ENCODE peak calls at places on chromosomes 3 and 15, in four cellular contexts. One of them, this sample, is unnamed.

GRCh38 chr15:97761124-97761523 is 199.4 kb upstream of the ARRDC4 start:
- DNase-seq in HL-60: no peak
- DNase-seq in K562: no peak
- DNase-seq in GM12878: no peak
- DNase-seq in this sample: no peak

GRCh38 chr15:99606646-99607045 is 40.9 kb downstream of the MEF2A start:
- DNase-seq in HL-60: no peak
- DNase-seq in K562: no peak
- DNase-seq in GM12878: no peak
- DNase-seq in this sample: no peak

GRCh38 chr15:33910741-33911140 is 57.6 kb upstream of the CHRM5 start:
- DNase-seq in HL-60: no peak
- DNase-seq in K562: no peak
- DNase-seq in GM12878: no peak
- DNase-seq in this sample: no peak

GRCh38 chr3:169787791-169788190 is 14.6 kb downstream of the MYNN start:
- DNase-seq in HL-60: no peak
- DNase-seq in K562: no peak
- DNase-seq in GM12878: no peak
- DNase-seq in this sample: no peak

GRCh38 chr15:32036972-32037371 is 6.7 kb downstream of the CHRNA7 start:
- DNase-seq in HL-60: no peak
- DNase-seq in K562: no peak
- DNase-seq in GM12878: no peak
- DNase-seq in this sample: no peak

GRCh38 chr3:128123538-128124368 is at the start of gene RUVBL1:
- DNase-seq in HL-60: peak; percentile 99
- DNase-seq in K562: peak; percentile 96
- DNase-seq in GM12878: peak; percentile 91
- DNase-seq in this sample: peak; percentile 94

GRCh38 chr3:40160933-40161332 is 148.6 kb upstream of the EIF1B start:
- DNase-seq in HL-60: no peak
- DNase-seq in K562: no peak
- DNase-seq in GM12878: no peak
- DNase-seq in this sample: no peak

GRCh38 chr3:53668872-53669271 is 174.5 kb downstream of the CACNA1D start:
- DNase-seq in HL-60: no peak
- DNase-seq in K562: peak; percentile 7
- DNase-seq in GM12878: no peak
- DNase-seq in this sample: no peak

GRCh38 chr15:38474155-38474757 is 20.3 kb downstream of the FAM98B start:
- DNase-seq in HL-60: peak; percentile 51
- DNase-seq in K562: peak; percentile 40
- DNase-seq in GM12878: peak; percentile 33
- DNase-seq in this sample: no peak

GRCh38 chr15:77025471-77025901 is 30.6 kb downstream of the PSTPIP1 start:
- DNase-seq in HL-60: no peak
- DNase-seq in K562: no peak
- DNase-seq in GM12878: no peak
- DNase-seq in this sample: no peak

GRCh38 chr15:77784361-77785292 is 151.9 kb upstream of the LINGO1 start:
- DNase-seq in HL-60: peak; percentile 22
- DNase-seq in K562: peak; percentile 75
- DNase-seq in GM12878: no peak
- DNase-seq in this sample: peak; percentile 60

GRCh38 chr3:33030802-33031201 is 66.1 kb downstream of the GLB1 start:
- DNase-seq in HL-60: no peak
- DNase-seq in K562: no peak
- DNase-seq in GM12878: no peak
- DNase-seq in this sample: no peak

GRCh38 chr3:68135145-68135544 is 480.7 kb upstream of the SUCLG2 start:
- DNase-seq in HL-60: no peak
- DNase-seq in K562: no peak
- DNase-seq in GM12878: no peak
- DNase-seq in this sample: no peak

GRCh38 chr3:100059472-100059871 is 54.8 kb downstream of the FILIP1L start:
- DNase-seq in HL-60: no peak
- DNase-seq in K562: no peak
- DNase-seq in GM12878: no peak
- DNase-seq in this sample: no peak

GRCh38 chr3:42052867-42053351 is 38.2 kb upstream of the TRAK1 start:
- DNase-seq in HL-60: no peak
- DNase-seq in K562: no peak
- DNase-seq in GM12878: no peak
- DNase-seq in this sample: no peak

GRCh38 chr3:20256144-20256543 is 70.1 kb upstream of the SGO1 start:
- DNase-seq in HL-60: no peak
- DNase-seq in K562: no peak
- DNase-seq in GM12878: peak; percentile 12
- DNase-seq in this sample: no peak

GRCh38 chr3:180417241-180417640 is 184.7 kb upstream of the TTC14 start:
- DNase-seq in HL-60: peak; percentile 80
- DNase-seq in K562: no peak
- DNase-seq in GM12878: no peak
- DNase-seq in this sample: no peak

GRCh38 chr3:100039075-100039474 is 75.2 kb downstream of the FILIP1L start:
- DNase-seq in HL-60: no peak
- DNase-seq in K562: no peak
- DNase-seq in GM12878: no peak
- DNase-seq in this sample: no peak

GRCh38 chr3:52891164-52891563 is 6.2 kb downstream of the STIMATE start:
- DNase-seq in HL-60: peak; percentile 26
- DNase-seq in K562: no peak
- DNase-seq in GM12878: no peak
- DNase-seq in this sample: no peak

DNA sequence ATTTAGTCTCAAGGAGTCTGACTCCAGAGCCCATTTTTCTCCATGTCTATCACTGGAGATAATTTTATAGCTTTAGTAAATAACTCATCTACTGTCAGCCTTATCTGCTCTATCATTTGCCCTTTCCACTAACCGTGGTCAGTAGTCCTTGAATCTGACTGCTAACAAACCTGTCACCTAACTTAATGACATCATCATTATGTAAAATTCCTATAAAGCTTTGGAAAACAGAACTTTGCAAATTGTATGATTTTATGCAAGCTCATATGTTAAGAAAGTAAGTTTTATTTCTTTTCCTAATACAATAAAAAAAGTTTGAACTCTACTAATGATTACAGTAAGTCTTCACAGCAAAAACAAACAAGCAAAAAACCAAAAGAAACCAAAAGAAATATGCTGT is 293.9 kb downstream of the CADM2 start:
- DNase-seq in HL-60: no peak
- DNase-seq in K562: no peak
- DNase-seq in GM12878: no peak
- DNase-seq in this sample: no peak
- TF ChIP-seq SPI1 in HL-60: no peak
- TF ChIP-seq SPI1 in K562: no peak
- TF ChIP-seq SPI1 in GM12878: no peak
- TF ChIP-seq SPI1 in this sample: no peak

GRCh38 chr3:197406266-197406665 is 107.9 kb upstream of the DLG1 start:
- DNase-seq in HL-60: no peak
- DNase-seq in K562: no peak
- DNase-seq in GM12878: no peak
- DNase-seq in this sample: no peak
- TF ChIP-seq SPI1 in HL-60: no peak
- TF ChIP-seq SPI1 in K562: no peak
- TF ChIP-seq SPI1 in GM12878: no peak
- TF ChIP-seq SPI1 in this sample: no peak

DNA sequence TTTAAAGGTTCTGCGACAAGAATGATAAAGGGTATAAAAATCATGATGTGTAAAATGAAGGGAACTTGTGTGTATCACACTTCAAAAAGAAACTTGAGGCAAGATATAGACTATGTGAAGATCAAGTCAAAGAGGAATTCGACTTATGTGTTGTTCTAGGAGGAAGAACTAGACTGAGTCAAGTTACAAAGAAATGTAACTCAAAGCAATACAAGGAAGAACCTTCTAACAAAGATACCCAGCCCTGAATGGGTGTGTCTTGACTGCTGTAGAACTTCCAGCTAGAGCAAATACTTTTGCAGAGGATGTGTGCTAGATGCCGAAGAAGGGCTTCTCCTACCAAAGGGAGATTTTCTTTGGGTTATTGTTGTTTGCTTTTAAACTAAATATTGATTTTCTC is 2.4 kb downstream of the SLC49A4 start:
- DNase-seq in HL-60: no peak
- DNase-seq in K562: no peak
- DNase-seq in GM12878: no peak
- DNase-seq in this sample: no peak
- TF ChIP-seq SPI1 in HL-60: no peak
- TF ChIP-seq SPI1 in K562: no peak
- TF ChIP-seq SPI1 in GM12878: no peak
- TF ChIP-seq SPI1 in this sample: no peak

DNA sequence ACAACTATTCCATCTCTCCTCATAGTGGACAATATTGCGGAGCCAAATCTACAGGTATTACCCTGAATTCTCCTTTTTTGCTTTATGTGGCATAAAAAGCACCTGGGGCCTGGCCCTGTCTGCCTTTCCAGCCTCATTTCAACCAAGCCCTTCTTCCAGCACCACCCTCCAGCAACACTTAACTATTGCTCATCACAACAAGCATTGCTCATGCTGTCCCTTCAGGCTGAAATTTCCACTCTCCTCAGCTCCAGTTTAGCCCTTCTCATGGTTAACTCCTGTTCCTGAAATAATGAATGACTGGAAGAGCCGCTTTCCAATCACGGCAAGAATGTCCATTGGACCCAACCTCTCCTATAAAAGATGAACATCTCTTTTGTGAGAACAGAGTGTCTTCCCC is 107.4 kb downstream of the P2RY1 start:
- DNase-seq in HL-60: no peak
- DNase-seq in K562: no peak
- DNase-seq in GM12878: no peak
- DNase-seq in this sample: no peak
- TF ChIP-seq SPI1 in HL-60: no peak
- TF ChIP-seq SPI1 in K562: no peak
- TF ChIP-seq SPI1 in GM12878: no peak
- TF ChIP-seq SPI1 in this sample: no peak

GRCh38 chr3:132433121-132433520 is 15.8 kb downstream of the DNAJC13 start:
- DNase-seq in HL-60: no peak
- DNase-seq in K562: no peak
- DNase-seq in GM12878: no peak
- DNase-seq in this sample: no peak
- TF ChIP-seq SPI1 in HL-60: no peak
- TF ChIP-seq SPI1 in K562: no peak
- TF ChIP-seq SPI1 in GM12878: no peak
- TF ChIP-seq SPI1 in this sample: no peak

GRCh38 chr3:72336821-72337479 is 511.3 kb downstream of the SHQ1 start:
- DNase-seq in HL-60: no peak
- DNase-seq in K562: peak; percentile 79
- DNase-seq in GM12878: no peak
- DNase-seq in this sample: no peak
- TF ChIP-seq SPI1 in HL-60: no peak
- TF ChIP-seq SPI1 in K562: no peak
- TF ChIP-seq SPI1 in GM12878: no peak
- TF ChIP-seq SPI1 in this sample: no peak

DNA sequence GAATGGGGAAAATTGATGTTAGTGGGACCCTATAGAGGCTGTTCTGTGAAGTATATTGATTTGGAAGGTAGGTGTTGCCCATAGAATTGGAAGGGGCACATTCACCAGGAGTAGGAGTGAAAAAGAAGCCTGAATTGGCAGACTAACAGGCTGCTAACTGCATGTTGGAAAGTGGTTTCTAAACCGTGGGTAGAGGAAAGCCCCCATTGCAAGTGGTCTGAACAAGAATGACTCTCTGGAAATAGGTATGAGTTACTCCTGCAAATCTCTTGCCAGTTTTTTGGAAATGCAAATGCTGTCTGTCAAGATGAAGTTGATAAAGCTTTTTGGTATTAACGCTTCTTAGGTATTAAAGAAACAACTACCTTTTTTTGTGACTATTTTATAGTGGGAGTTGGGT is 3.5 kb downstream of the UBE2E1 start:
- DNase-seq in HL-60: no peak
- DNase-seq in K562: no peak
- DNase-seq in GM12878: no peak
- DNase-seq in this sample: no peak
- TF ChIP-seq SPI1 in HL-60: no peak
- TF ChIP-seq SPI1 in K562: no peak
- TF ChIP-seq SPI1 in GM12878: no peak
- TF ChIP-seq SPI1 in this sample: no peak

GRCh38 chr15:48267766-48268165 is 61.7 kb downstream of the SLC12A1 start:
- DNase-seq in HL-60: no peak
- DNase-seq in K562: no peak
- DNase-seq in GM12878: no peak
- DNase-seq in this sample: no peak

GRCh38 chr15:48265145-48265544 is 59.0 kb downstream of the SLC12A1 start:
- DNase-seq in HL-60: no peak
- DNase-seq in K562: no peak
- DNase-seq in GM12878: no peak
- DNase-seq in this sample: no peak

GRCh38 chr15:48266029-48266428 is 59.9 kb downstream of the SLC12A1 start:
- DNase-seq in HL-60: no peak
- DNase-seq in K562: no peak
- DNase-seq in GM12878: no peak
- DNase-seq in this sample: no peak
- TF ChIP-seq SPI1 in HL-60: no peak
- TF ChIP-seq SPI1 in K562: no peak
- TF ChIP-seq SPI1 in GM12878: no peak
- TF ChIP-seq SPI1 in this sample: no peak

DNA sequence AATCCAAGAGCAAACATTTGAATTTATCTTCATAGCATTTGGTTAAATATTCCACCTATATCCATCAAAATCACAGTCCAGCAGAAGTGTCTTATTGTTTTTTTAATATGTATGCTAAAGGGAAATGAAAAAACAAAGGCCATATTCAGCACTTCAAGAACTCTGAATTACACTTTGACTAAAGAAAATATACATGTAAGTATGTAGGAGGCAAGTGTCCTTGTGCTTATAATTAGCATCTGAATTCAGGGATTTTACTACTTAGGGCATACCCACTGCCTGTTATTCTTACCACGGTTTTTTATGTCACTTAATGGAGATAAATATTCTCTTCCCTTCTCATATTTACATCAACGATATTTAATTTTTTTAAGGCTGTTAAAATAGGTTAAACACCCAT is 117.3 kb downstream of the TBC1D5 start:
- DNase-seq in HL-60: no peak
- DNase-seq in K562: no peak
- DNase-seq in GM12878: no peak
- DNase-seq in this sample: no peak
- TF ChIP-seq SPI1 in HL-60: no peak
- TF ChIP-seq SPI1 in K562: no peak
- TF ChIP-seq SPI1 in GM12878: no peak
- TF ChIP-seq SPI1 in this sample: no peak

GRCh38 chr3:177350051-177350565 is 152.8 kb upstream of the TBL1XR1 start:
- DNase-seq in HL-60: no peak
- DNase-seq in K562: no peak
- DNase-seq in GM12878: no peak
- DNase-seq in this sample: no peak
- TF ChIP-seq SPI1 in HL-60: no peak
- TF ChIP-seq SPI1 in K562: no peak
- TF ChIP-seq SPI1 in GM12878: no peak
- TF ChIP-seq SPI1 in this sample: no peak